ENCODE peak calls at places on chromosomes 11 and 22, in six cellular contexts. G is GM12878, T is SK-N-SH, J is H1, O is HepG2, E is K562. D is an unnamed sample. For H3K27me3, the result is how much of the 10 kb centered on the place peaks cover.

GRCh38 chr11:76885390-76886097 is 24.8 kb downstream of the ACER3 start:
- DNase-seq in G (no peak), T (no peak), J (no peak), O (no peak), E (peak), D (peak)

GRCh38 chr11:74257934-74258553 is 53.4 kb downstream of the P4HA3 start:
- DNase-seq in G (no peak), T (no peak), J (no peak), O (no peak), E (no peak), D (peak)

GRCh38 chr11:48107188-48107704 is 109.4 kb upstream of the OR4B1 start:
- DNase-seq in G (peak), T (no peak), J (no peak), O (no peak), E (no peak), D (no peak)

GRCh38 chr22:36397767-36398093 is 10.0 kb upstream of the MYH9 start:
- DNase-seq in G (no peak), T (no peak), J (no peak), O (no peak), E (no peak), D (no peak)

GRCh38 chr11:88421530-88421929 is 84.0 kb upstream of the CTSC start:
- DNase-seq in G (peak), T (no peak), J (no peak), O (no peak), E (peak), D (no peak)

GRCh38 chr11:70483940-70484339 is 85.6 kb downstream of the CTTN start:
- DNase-seq in G (no peak), T (no peak), J (no peak), O (no peak), E (no peak), D (no peak)

GRCh38 chr11:64226507-64227051 is 505 bp downstream of the NUDT22 start:
- DNase-seq in G (no peak), T (peak), J (no peak), O (peak), E (peak), D (no peak)

GRCh38 chr11:69121021-69121420 is 34.7 kb upstream of the SMIM38 start:
- DNase-seq in G (no peak), T (no peak), J (no peak), O (no peak), E (no peak), D (no peak)

GRCh38 chr22:31857247-31857646 is 87.1 kb upstream of the YWHAH start:
- DNase-seq in G (no peak), T (no peak), J (peak), O (no peak), E (peak), D (no peak)

GRCh38 chr11:18347471-18348125 is 25.2 kb downstream of the GTF2H1 start:
- DNase-seq in G (no peak), T (no peak), J (no peak), O (no peak), E (no peak), D (peak)

GRCh38 chr11:130897262-130898182 is 18.8 kb downstream of the SNX19 start:
- DNase-seq in G (no peak), T (no peak), J (no peak), O (no peak), E (no peak), D (peak)

GRCh38 chr22:33869946-33870345 is 50.3 kb downstream of the LARGE1 start:
- DNase-seq in G (no peak), T (no peak), J (no peak), O (peak), E (no peak), D (no peak)

GRCh38 chr11:132361011-132361550 is 990.7 kb downstream of the NTM start:
- DNase-seq in G (no peak), T (no peak), J (no peak), O (no peak), E (no peak), D (no peak)

GRCh38 chr22:26462051-26462450 is 21.5 kb downstream of the HPS4 start:
- DNase-seq in G (no peak), T (no peak), J (no peak), O (no peak), E (no peak), D (no peak)

GRCh38 chr11:38530226-38530625 is 1932.2 kb upstream of the RAG2 start:
- DNase-seq in G (no peak), T (no peak), J (no peak), O (no peak), E (no peak), D (no peak)

GRCh38 chr11:4611986-4612385 is 4.0 kb upstream of the TRIM68 start:
- DNase-seq in G (no peak), T (no peak), J (no peak), O (no peak), E (no peak), D (no peak)

GRCh38 chr11:15481871-15482270 is 367.1 kb downstream of the INSC start:
- DNase-seq in G (no peak), T (no peak), J (no peak), O (no peak), E (no peak), D (no peak)

GRCh38 chr22:20276468-20276867 is 8.3 kb upstream of the RTN4R start:
- DNase-seq in G (no peak), T (no peak), J (no peak), O (no peak), E (no peak), D (no peak)

GRCh38 chr22:24424001-24424900 is 3.1 kb upstream of the ADORA2A start:
- DNase-seq in G (no peak), T (no peak), J (peak), O (no peak), E (peak), D (no peak)

GRCh38 chr11:75269896-75270295 is 29.3 kb downstream of the TPBGL start:
- DNase-seq in G (no peak), T (no peak), J (no peak), O (no peak), E (no peak), D (no peak)

GRCh38 chr22:36144886-36145541 is 15.5 kb downstream of the APOL3 start:
- DNase-seq in G (no peak), T (peak), J (peak), O (peak), E (peak), D (peak)

GRCh38 chr22:40922484-40923303 is 28.5 kb upstream of the RBX1 start:
- DNase-seq in G (peak), T (peak), J (no peak), O (peak), E (peak), D (peak)

GRCh38 chr11:61607426-61607825 is 26.6 kb upstream of the SYT7 start:
- DNase-seq in G (no peak), T (no peak), J (no peak), O (no peak), E (no peak), D (no peak)

GRCh38 chr22:43337385-43337784 is 5.8 kb downstream of the SCUBE1 start:
- DNase-seq in G (no peak), T (no peak), J (no peak), O (no peak), E (no peak), D (no peak)

GRCh38 chr11:11786771-11787170 is 55.0 kb upstream of the USP47 start:
- DNase-seq in G (no peak), T (no peak), J (no peak), O (no peak), E (no peak), D (peak)

GRCh38 chr11:28106351-28107043 is 1.5 kb downstream of the KIF18A start:
- DNase-seq in G (no peak), T (no peak), J (no peak), O (no peak), E (no peak), D (no peak)
- H3K27me3 ChIP-seq in G (under half), T (under half), J (under half), O (under half), E (under half), D (under half)

GRCh38 chr11:129215506-129216245 is 23.6 kb upstream of the ARHGAP32 start:
- DNase-seq in G (no peak), T (no peak), J (no peak), O (no peak), E (no peak), D (no peak)
- TF ChIP-seq MAX in G (no peak), T (no peak), J (no peak), O (no peak), E (no peak), D (no peak)

DNA sequence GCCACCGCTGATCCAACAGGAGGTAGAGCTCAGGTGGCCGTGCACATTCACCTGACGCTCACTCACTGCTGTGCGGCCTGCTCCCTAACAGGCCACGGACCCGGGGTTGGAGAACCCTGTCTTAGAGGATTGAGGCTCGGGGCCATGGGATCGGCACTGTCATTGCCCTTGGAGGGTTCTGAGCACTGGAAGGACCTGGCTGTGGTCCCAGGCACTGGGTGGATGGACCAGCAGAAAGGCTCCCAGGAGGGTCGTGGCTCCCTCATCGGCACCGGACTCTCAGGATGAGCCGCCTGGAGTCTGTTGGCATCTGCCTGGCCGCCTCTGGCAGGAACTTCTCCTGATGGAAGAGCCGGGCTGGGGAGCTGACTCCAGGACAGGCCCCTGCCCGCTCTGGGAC is 6.5 kb downstream of the KCNQ1 start:
- DNase-seq in G (no peak), T (no peak), J (no peak), O (no peak), E (no peak), D (no peak)
- H3K27me3 ChIP-seq in G (under half), T (under half), J (half or more), O (under half), E (half or more), D (under half)

GRCh38 chr11:104668797-104669463 is 229.3 kb downstream of the CASP12 start:
- DNase-seq in G (no peak), T (no peak), J (no peak), O (peak), E (no peak), D (peak)

GRCh38 chr11:104663190-104664140 is 234.8 kb downstream of the CASP12 start:
- DNase-seq in G (no peak), T (no peak), J (no peak), O (no peak), E (no peak), D (no peak)

GRCh38 chr11:104661481-104661880 is 236.8 kb downstream of the CASP12 start:
- DNase-seq in G (no peak), T (no peak), J (no peak), O (no peak), E (peak), D (no peak)

GRCh38 chr11:104661901-104662300 is 236.4 kb downstream of the CASP12 start:
- DNase-seq in G (no peak), T (no peak), J (no peak), O (no peak), E (no peak), D (no peak)

DNA sequence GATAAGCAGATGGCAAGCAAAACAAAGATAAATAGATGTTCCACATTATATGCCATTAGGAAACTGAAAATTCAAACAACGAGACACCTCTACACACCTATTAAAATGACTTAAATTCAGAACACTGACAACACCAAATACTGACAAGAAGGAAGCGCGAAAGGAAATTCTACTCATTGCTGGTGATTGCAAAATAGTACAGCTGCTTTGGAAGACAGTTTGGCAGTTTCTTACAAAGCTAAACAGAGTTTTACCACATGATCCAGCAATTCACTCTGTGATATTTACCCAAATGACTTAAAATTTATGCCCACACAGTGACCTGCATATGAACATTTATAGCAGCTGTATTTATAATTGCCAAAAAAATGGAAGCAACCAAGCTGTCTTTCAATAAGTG is 232.6 kb downstream of the CASP12 start:
- DNase-seq in G (no peak), T (no peak), J (no peak), O (no peak), E (no peak), D (no peak)
- TF ChIP-seq MAX in G (no peak), T (no peak), J (no peak), O (no peak), E (no peak), D (no peak)

GRCh38 chr11:2276999-2277328 is 6.6 kb upstream of the ASCL2 start:
- DNase-seq in G (no peak), T (no peak), J (peak), O (no peak), E (no peak), D (no peak)
- H3K27me3 ChIP-seq in G (under half), T (under half), J (under half), O (under half), E (under half), D (under half)

GRCh38 chr11:21485426-21485825 is 707.5 kb upstream of the ANO5 start:
- DNase-seq in G (no peak), T (no peak), J (no peak), O (no peak), E (no peak), D (no peak)

GRCh38 chr11:21485011-21485410 is 707.9 kb upstream of the ANO5 start:
- DNase-seq in G (no peak), T (no peak), J (no peak), O (no peak), E (no peak), D (no peak)

GRCh38 chr11:21484039-21484438 is 708.8 kb upstream of the ANO5 start:
- DNase-seq in G (no peak), T (no peak), J (no peak), O (no peak), E (no peak), D (no peak)

GRCh38 chr11:21489735-21490134 is 703.1 kb upstream of the ANO5 start:
- DNase-seq in G (no peak), T (no peak), J (no peak), O (no peak), E (no peak), D (no peak)
- TF ChIP-seq MAX in G (no peak), T (no peak), J (no peak), O (no peak), E (no peak), D (no peak)

DNA sequence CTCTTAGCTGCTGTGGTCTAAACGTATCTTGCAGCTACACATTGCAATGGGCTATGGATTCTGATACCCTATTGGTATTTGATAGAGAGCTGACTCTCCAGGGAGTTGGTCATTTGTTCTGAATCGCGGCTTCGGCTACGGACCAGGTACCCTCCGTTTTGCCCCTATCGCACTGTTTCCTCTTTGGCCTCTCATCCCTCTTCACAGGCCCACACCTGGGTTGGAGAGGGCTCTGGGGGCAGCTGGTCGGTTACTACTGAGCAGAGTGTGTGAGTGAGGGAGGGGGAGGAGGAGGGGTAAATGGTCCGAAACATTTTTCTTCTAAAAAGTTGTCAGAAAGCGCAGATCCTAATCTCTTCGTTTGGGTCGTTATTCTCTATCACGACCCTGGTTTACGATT is 48.8 kb upstream of the HSD17B12 start:
- DNase-seq in G (no peak), T (no peak), J (no peak), O (no peak), E (no peak), D (no peak)
- H3K27me3 ChIP-seq in G (under half), T (under half), J (under half), O (under half), E (under half), D (under half)

DNA sequence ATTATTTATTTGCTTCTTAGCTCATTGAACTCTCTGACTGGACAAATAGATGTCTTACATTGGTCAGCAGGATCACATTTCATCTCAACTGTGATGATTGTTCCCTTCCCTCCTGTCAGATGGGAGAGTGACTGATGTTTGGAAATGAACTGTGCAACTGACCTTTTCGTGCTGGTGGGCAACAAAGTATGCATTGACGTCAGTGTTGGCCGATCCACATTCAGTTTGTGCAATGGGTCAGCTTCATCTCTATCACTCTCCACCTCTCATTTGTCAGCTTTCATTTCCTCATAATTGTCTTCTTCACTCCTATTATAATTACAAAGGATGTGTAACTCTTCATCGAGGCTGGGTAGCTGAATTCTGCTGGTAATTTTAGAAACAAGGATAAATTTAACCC is 71.3 kb downstream of the PPP2R1B start:
- DNase-seq in G (no peak), T (no peak), J (no peak), O (no peak), E (peak), D (peak)
- TF ChIP-seq MAX in G (no peak), T (no peak), J (no peak), O (no peak), E (no peak), D (no peak)